ENCODE peak calls at places on chromosomes 16 and 17, in four cellular contexts. O, X, E and P are unnamed samples.
A peak's percentile ranks its signal among the peaks of the same experiment; 100 is the strongest.

GRCh38 chr16:792221-792995 is 4.0 kb downstream of the CHTF18 start:
- DNase-seq in O (no peak), X (no peak), E (no peak), P (no peak)

GRCh38 chr17:78675316-78675616 is 98.1 kb upstream of the DNAH17 start:
- DNase-seq in O (no peak), X (no peak), E (no peak), P (no peak)

GRCh38 chr17:77216435-77216980 is 75.7 kb downstream of the SEC14L1 start:
- DNase-seq in O (no peak), X (no peak), E (no peak), P (no peak)

GRCh38 chr17:65559802-65560627 is 1.4 kb downstream of the AXIN2 start:
- DNase-seq in O (no peak), X (no peak), E (peak; percentile 68), P (no peak)

GRCh38 chr17:16878547-16879100 is 93.3 kb downstream of the TNFRSF13B start:
- DNase-seq in O (no peak), X (no peak), E (no peak), P (no peak)

GRCh38 chr17:60392845-60393702 is 1.1 kb upstream of the USP32 start:
- DNase-seq in O (no peak), X (peak; percentile 72), E (no peak), P (peak; percentile 15)

GRCh38 chr16:72285728-72286127 is 113.8 kb upstream of the PMFBP1 start:
- DNase-seq in O (no peak), X (no peak), E (no peak), P (no peak)

GRCh38 chr16:67561824-67562525 is 351 bp upstream of the CTCF start:
- DNase-seq in O (peak; percentile 98), X (peak; percentile 98), E (peak; percentile 94), P (peak; percentile 98)

GRCh38 chr16:61146429-61146828 is 889.8 kb downstream of the CDH8 start:
- DNase-seq in O (no peak), X (no peak), E (no peak), P (no peak)

GRCh38 chr16:72744064-72744793 is 303.7 kb downstream of the ZFHX3 start:
- DNase-seq in O (no peak), X (no peak), E (no peak), P (no peak)

GRCh38 chr16:68231384-68232136 is 4.4 kb downstream of the ESRP2 start:
- DNase-seq in O (no peak), X (no peak), E (no peak), P (no peak)

GRCh38 chr16:63461248-63461841 is 1425.1 kb upstream of the CDH8 start:
- DNase-seq in O (peak; percentile 42), X (peak; percentile 45), E (peak; percentile 42), P (peak; percentile 21)

GRCh38 chr17:64019486-64020067 is 856 bp downstream of the ICAM2 start:
- DNase-seq in O (no peak), X (no peak), E (no peak), P (no peak)

GRCh38 chr16:89052824-89053724 is 40.6 kb upstream of the ACSF3 start:
- DNase-seq in O (no peak), X (no peak), E (no peak), P (no peak)

GRCh38 chr17:4272213-4272975 is 8.6 kb upstream of the ANKFY1 start:
- DNase-seq in O (peak; percentile 33), X (no peak), E (no peak), P (no peak)

GRCh38 chr17:50114849-50115357 is 15.1 kb downstream of the SAMD14 start:
- DNase-seq in O (peak; percentile 49), X (peak; percentile 67), E (peak; percentile 37), P (no peak)

GRCh38 chr17:73343168-73343634 is 31.4 kb upstream of the CDC42EP4 start:
- DNase-seq in O (peak; percentile 44), X (peak; percentile 62), E (peak; percentile 78), P (no peak)

GRCh38 chr16:59635674-59636073 is 901.6 kb upstream of the GOT2 start:
- DNase-seq in O (peak; percentile 27), X (peak; percentile 4), E (no peak), P (no peak)

GRCh38 chr17:57819867-57820266 is 30.0 kb downstream of the MRPS23 start:
- DNase-seq in O (no peak), X (no peak), E (no peak), P (no peak)

GRCh38 chr16:51845586-51845985 is 694.5 kb upstream of the SALL1 start:
- DNase-seq in O (no peak), X (peak; percentile 26), E (peak; percentile 49), P (no peak)

GRCh38 chr17:16286009-16286946 is 67.0 kb downstream of the CENPV start:
- DNase-seq in O (peak; percentile 96), X (peak; percentile 96), E (peak; percentile 53), P (peak; percentile 93)

GRCh38 chr17:79562806-79563141 is 48.1 kb downstream of the RBFOX3 start:
- DNase-seq in O (no peak), X (no peak), E (no peak), P (no peak)

GRCh38 chr16:56970934-56971767 is 9.4 kb downstream of the CETP start:
- DNase-seq in O (no peak), X (no peak), E (no peak), P (no peak)

GRCh38 chr16:5845046-5845445 is 747.5 kb upstream of the EEF2KMT start:
- DNase-seq in O (no peak), X (no peak), E (no peak), P (no peak)

GRCh38 chr17:19242323-19242722 is 5.2 kb downstream of the EPN2 start:
- DNase-seq in O (no peak), X (peak; percentile 68), E (no peak), P (no peak)

GRCh38 chr17:8016632-8017424 is 14.4 kb downstream of the GUCY2D start:
- DNase-seq in O (peak; percentile 16), X (peak; percentile 56), E (peak; percentile 70), P (no peak)

GRCh38 chr17:56909742-56910508 is 3.9 kb downstream of the TRIM25 start:
- DNase-seq in O (no peak), X (no peak), E (no peak), P (no peak)

GRCh38 chr17:76948301-76948700 is 80.1 kb downstream of the MGAT5B start:
- DNase-seq in O (no peak), X (no peak), E (no peak), P (no peak)

GRCh38 chr17:59634632-59635561 is 15.2 kb downstream of the CLTC start:
- DNase-seq in O (peak; percentile 44), X (peak; percentile 28), E (no peak), P (no peak)